ENCODE peak calls at places on chromosomes 7 and 10, in eight cellular contexts. T, K, W, P, C, J, R and N are unnamed samples.

GRCh38 chr7:158174947-158175346 is 412.7 kb downstream of the PTPRN2 start:
- DNase-seq in T (no peak), K (no peak), W (no peak), P (no peak), C (no peak), J (no peak), R (no peak), N (no peak)

GRCh38 chr7:46853451-46853850 is 728.5 kb downstream of the TNS3 start:
- DNase-seq in T (no peak), K (no peak), W (no peak), P (no peak), C (no peak), J (peak), R (no peak), N (no peak)

GRCh38 chr7:70799841-70800405 is 332.0 kb upstream of the GALNT17 start:
- DNase-seq in T (no peak), K (no peak), W (no peak), P (no peak), C (no peak), J (no peak), R (no peak), N (no peak)

GRCh38 chr7:99365318-99366141 is 9.0 kb upstream of the ARPC1B start:
- DNase-seq in T (peak), K (peak), W (no peak), P (no peak), C (peak), J (no peak), R (peak), N (peak)

GRCh38 chr10:59317066-59317465 is 45.3 kb downstream of the FAM13C start:
- DNase-seq in T (no peak), K (no peak), W (no peak), P (no peak), C (no peak), J (no peak), R (no peak), N (no peak)

GRCh38 chr7:70568674-70569334 is 563.1 kb upstream of the GALNT17 start:
- DNase-seq in T (no peak), K (no peak), W (no peak), P (no peak), C (peak), J (peak), R (no peak), N (no peak)

GRCh38 chr7:128073671-128074070 is 42.4 kb upstream of the LRRC4 start:
- DNase-seq in T (no peak), K (no peak), W (no peak), P (no peak), C (no peak), J (no peak), R (no peak), N (no peak)

GRCh38 chr7:102019461-102019860 is 202.0 kb downstream of the CUX1 start:
- DNase-seq in T (no peak), K (no peak), W (no peak), P (no peak), C (no peak), J (no peak), R (no peak), N (no peak)

GRCh38 chr10:62817120-62817762 is 1.1 kb upstream of the EGR2 start:
- DNase-seq in T (peak), K (no peak), W (no peak), P (peak), C (peak), J (peak), R (no peak), N (peak)

GRCh38 chr7:83509255-83510021 is 139.5 kb downstream of the SEMA3E start:
- DNase-seq in T (no peak), K (no peak), W (no peak), P (no peak), C (no peak), J (no peak), R (no peak), N (no peak)

GRCh38 chr7:126578338-126578737 is 674.4 kb downstream of the GRM8 start:
- DNase-seq in T (no peak), K (no peak), W (no peak), P (no peak), C (no peak), J (no peak), R (no peak), N (no peak)

GRCh38 chr10:59513558-59513957 is 151.2 kb upstream of the FAM13C start:
- DNase-seq in T (no peak), K (no peak), W (peak), P (no peak), C (no peak), J (peak), R (no peak), N (no peak)

GRCh38 chr10:132131581-132132250 is 55.0 kb upstream of the DPYSL4 start:
- DNase-seq in T (no peak), K (no peak), W (no peak), P (no peak), C (no peak), J (no peak), R (no peak), N (no peak)

GRCh38 chr10:47309403-47310089 is 9.5 kb downstream of the GDF10 start:
- DNase-seq in T (peak), K (no peak), W (no peak), P (no peak), C (no peak), J (no peak), R (no peak), N (no peak)

GRCh38 chr7:110922906-110923305 is 168.0 kb upstream of the LRRN3 start:
- DNase-seq in T (no peak), K (no peak), W (peak), P (no peak), C (no peak), J (peak), R (peak), N (no peak)

GRCh38 chr7:29194594-29195417 is at the start of gene CHN2:
- DNase-seq in T (peak), K (peak), W (no peak), P (peak), C (peak), J (peak), R (peak), N (peak)

DNA sequence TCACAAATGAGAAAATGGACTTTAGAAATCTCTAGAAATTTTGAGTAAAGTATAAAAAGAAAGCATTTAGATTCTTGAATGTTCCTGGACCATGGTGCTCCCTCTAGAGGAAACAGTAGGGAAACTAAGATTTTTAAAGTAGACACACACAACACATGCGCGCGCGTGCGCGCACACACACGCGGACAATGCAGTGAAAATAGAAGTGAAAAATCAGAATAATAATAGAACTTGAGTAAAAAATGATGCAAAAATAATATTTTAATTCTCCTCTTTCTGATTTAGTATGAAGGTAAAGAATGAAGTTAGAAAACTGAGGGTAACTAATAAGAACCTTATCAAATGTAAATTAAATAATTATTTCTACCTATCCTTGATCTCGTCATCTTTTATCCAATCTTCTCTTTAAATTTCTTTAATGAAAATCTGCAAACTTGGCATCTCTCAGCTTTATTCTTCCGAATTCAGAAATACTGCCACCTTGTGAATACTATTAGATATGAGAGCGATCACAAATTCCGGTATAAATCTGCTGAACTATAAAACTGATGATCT is 117.0 kb upstream of the AMPH start:
- DNase-seq in T (no peak), K (no peak), W (peak), P (no peak), C (no peak), J (peak), R (peak), N (no peak)
- TF ChIP-seq CTCF in T (no peak), K (no peak), W (peak), P (peak), C (no peak), J (peak), R (peak), N (peak)

DNA sequence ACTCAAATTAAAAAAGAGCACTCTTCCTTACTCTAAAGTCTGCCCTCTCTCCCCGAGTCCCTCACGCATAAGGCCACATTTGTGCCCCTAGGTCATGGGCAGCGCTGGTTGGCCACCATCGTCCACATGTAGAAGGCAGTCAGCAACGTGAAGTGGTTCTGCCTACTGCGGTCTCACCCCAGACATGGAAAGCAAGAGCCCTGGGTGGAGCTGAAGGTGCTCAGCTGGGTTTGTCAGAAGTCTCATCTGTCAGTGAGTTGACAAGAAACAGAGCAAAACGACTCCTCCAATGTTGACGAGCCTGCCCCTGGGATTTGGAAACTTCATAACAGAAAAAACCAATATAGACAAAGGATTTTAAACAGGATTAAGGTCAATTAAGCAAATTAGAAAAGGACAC is 192.3 kb upstream of the PRSS58 start:
- DNase-seq in T (no peak), K (no peak), W (no peak), P (no peak), C (no peak), J (no peak), R (no peak), N (no peak)
- TF ChIP-seq CTCF in T (no peak), K (no peak), W (no peak), P (no peak), C (no peak), J (no peak), R (no peak), N (no peak)

DNA sequence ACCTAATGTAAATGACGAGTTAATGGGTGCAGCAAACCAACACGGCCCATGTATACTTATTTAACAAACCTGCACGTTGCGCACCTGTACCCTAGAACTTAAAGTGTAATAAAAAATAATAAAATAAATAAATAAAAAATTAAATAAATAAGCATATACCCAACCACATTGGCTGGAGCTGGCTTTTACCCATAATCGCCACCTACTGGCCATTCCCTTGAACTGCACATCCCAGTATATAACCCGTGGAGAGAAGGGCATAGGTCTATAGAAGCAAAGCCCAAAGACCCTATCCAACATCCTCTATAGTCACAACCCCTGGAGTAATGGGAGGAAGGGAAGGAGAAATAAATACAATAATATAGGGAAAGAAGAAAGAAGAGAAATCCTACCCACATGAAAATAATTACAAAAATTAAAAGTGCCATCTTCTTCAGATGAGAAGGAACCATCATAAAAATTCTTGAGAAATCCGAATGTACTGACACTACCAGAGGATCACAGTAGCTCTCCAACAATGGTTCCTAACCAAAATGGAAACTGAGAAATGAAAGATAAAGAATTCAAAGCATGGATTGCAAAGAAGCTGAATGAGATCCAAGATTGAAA is 65.6 kb downstream of the TWIST1 start:
- DNase-seq in T (peak), K (peak), W (peak), P (peak), C (peak), J (peak), R (peak), N (peak)
- TF ChIP-seq CTCF in T (peak), K (peak), W (peak), P (peak), C (peak), J (peak), R (peak), N (peak)

DNA sequence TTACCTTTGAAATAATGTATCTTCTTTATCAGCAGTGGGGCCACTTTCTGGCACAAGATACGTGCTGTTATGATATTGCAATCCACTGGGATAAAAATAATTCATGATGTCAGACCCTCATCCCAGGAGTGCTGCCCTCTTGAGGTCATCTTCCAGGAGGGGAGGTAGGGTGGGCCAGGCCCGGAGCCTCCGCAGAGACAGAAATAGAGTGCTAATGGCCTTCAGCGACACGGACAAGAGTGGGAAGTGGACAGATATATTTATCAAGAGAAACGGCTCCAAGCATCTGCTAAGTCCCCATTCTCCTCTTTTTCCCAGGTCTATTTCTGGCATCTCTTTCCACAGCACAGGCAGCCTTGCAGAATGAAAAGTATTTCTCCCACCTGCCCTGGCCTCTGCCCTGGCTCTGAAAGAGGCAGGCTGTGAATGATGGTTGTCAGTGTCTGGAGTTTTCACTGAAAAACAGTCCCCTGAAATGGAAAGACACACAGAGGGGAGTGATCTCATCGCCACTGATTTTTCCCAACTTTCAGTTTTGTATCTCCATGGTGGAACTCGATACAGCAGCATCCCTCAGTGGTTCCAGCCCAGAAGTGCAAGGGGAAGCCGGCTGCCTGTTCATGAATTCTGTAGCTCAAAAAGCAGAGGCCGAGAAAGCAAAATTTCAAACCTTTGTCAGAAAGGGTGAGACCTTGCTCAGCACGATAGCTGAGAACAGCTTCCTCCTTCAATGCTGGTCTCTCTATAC is 251.7 kb upstream of the MYO3A start:
- DNase-seq in T (no peak), K (no peak), W (peak), P (no peak), C (no peak), J (peak), R (peak), N (no peak)
- TF ChIP-seq CTCF in T (peak), K (no peak), W (no peak), P (peak), C (no peak), J (peak), R (peak), N (no peak)

GRCh38 chr7:100568936-100569844 is 4.5 kb downstream of the SAP25 start:
- DNase-seq in T (peak), K (peak), W (no peak), P (peak), C (peak), J (peak), R (no peak), N (peak)
- TF ChIP-seq CTCF in T (peak), K (peak), W (peak), P (peak), C (peak), J (peak), R (peak), N (peak)

DNA sequence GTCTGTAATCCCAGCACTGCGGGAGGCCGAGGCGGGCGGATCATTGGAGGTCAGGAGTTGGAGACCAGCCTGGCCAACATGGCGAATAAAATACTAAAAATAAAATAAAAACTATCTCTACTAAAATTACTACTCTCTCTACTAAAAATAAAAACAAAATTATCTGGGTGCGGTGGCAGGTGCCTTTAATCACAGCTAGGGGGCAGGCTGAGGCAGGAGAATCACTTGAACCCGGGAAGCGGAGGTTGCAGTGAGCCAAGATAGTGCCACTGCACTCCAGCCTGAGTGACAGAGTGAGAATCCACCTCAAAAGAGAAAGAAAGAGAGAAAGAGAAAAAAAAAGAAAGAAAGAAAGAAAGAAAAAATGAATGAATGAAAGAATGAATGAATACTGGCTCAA is 351.4 kb downstream of the ELMO1 start:
- DNase-seq in T (no peak), K (no peak), W (no peak), P (no peak), C (no peak), J (no peak), R (no peak), N (no peak)
- TF ChIP-seq CTCF in T (no peak), K (peak), W (no peak), P (no peak), C (no peak), J (no peak), R (no peak), N (no peak)

GRCh38 chr7:123749537-123749857 is 694 bp upstream of the WASL start:
- DNase-seq in T (no peak), K (peak), W (peak), P (no peak), C (no peak), J (peak), R (peak), N (no peak)
- TF ChIP-seq CTCF in T (no peak), K (no peak), W (no peak), P (peak), C (peak), J (peak), R (no peak), N (no peak)

DNA sequence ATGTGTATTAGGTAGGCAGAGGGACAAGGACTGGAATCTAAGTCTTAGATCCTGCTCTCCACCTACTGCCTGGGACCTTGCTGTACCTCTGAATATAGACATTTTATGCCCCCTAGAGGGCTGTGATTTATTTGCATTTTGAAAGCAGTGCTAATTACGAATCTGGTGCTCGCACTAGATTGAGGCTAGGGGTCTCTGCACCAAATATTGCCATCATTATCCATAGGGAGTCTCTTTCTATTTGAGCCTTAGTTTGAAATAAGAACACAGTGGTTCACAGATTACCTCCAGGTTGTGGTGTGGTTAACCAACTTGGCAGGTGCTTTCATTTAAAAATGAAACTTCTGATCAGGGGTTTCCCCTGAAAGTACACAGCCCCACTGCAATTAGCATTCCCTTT is 41.8 kb downstream of the CNNM1 start:
- DNase-seq in T (no peak), K (peak), W (no peak), P (peak), C (no peak), J (peak), R (peak), N (peak)
- TF ChIP-seq CTCF in T (peak), K (peak), W (peak), P (peak), C (no peak), J (peak), R (peak), N (peak)

GRCh38 chr10:9992656-9993055 is 1025.0 kb upstream of the CELF2 start:
- DNase-seq in T (no peak), K (no peak), W (peak), P (no peak), C (no peak), J (peak), R (no peak), N (no peak)
- TF ChIP-seq CTCF in T (peak), K (no peak), W (no peak), P (no peak), C (no peak), J (no peak), R (no peak), N (no peak)

DNA sequence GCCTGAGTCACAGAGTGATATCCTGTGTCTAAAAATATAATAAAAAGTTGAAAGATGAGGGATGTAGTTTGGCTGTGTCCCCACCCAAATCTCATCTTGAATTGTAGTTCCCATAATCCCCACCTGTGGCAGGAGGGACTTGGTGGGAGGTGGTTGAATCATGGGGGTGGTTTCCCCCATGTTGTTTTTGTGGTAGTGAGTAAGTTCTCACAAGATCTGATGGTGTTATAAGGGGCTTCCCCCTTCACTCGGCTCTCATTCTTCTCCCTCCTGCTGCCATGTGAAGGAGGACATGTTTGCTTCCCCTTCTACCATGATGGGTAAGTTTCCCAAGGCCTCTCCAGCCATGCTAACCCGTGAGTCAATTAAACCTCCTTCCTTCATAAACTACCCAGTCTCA is 25.1 kb upstream of the UBE3C start:
- DNase-seq in T (no peak), K (no peak), W (no peak), P (no peak), C (no peak), J (no peak), R (no peak), N (no peak)
- TF ChIP-seq CTCF in T (no peak), K (no peak), W (no peak), P (no peak), C (no peak), J (no peak), R (no peak), N (no peak)